ENCODE peak calls at places on chromosomes 5 and 9, in nine cellular contexts. W is breast epithelium, E is cardiac muscle cell, H is IMR-90, G is prostate gland, C is body of pancreas, M is heart left ventricle, O is brain microvascular endothelial cell, U is sigmoid colon. B is an unnamed sample.

GRCh38 chr5:90709323-90710148 is 150.9 kb downstream of the ADGRV1 start:
- DNase-seq in O (peak), G (peak), E (peak), C (peak), W (no peak), M (peak), H (peak), U (no peak), B (peak)

GRCh38 chr5:133391349-133392136 is 220.8 kb downstream of the FSTL4 start:
- DNase-seq in E (no peak), O (no peak), M (no peak), H (no peak), G (no peak), C (no peak), W (no peak), U (no peak), B (peak)

GRCh38 chr5:159106569-159107282 is 7.0 kb upstream of the EBF1 start:
- DNase-seq in O (peak), M (peak), G (no peak), H (peak), C (peak), W (no peak), E (peak), U (peak), B (peak)

GRCh38 chr5:145775893-145776444 is 59.2 kb downstream of the PRELID2 start:
- DNase-seq in O (peak), G (no peak), W (no peak), U (no peak), M (no peak), H (peak), C (no peak), E (no peak), B (no peak)

GRCh38 chr5:133579766-133580165 is 32.6 kb downstream of the FSTL4 start:
- DNase-seq in U (no peak), G (no peak), H (no peak), C (no peak), M (no peak), W (no peak), E (no peak), O (no peak), B (no peak)

GRCh38 chr5:88826959-88827585 is 55.9 kb downstream of the MEF2C start:
- DNase-seq in U (peak), W (no peak), G (no peak), C (no peak), M (peak), O (peak), H (peak), E (peak), B (no peak)

GRCh38 chr5:67214713-67215591 is 18.4 kb upstream of the CD180 start:
- DNase-seq in H (no peak), O (no peak), G (no peak), U (peak), E (no peak), W (peak), M (no peak), C (peak), B (no peak)

GRCh38 chr5:10762178-10762775 is 1.2 kb upstream of the DAP start:
- DNase-seq in C (peak), G (peak), H (no peak), O (no peak), W (no peak), E (peak), M (peak), U (peak), B (peak)

GRCh38 chr5:95773325-95774059 is 42.4 kb downstream of the RHOBTB3 start:
- DNase-seq in C (no peak), M (no peak), W (no peak), G (no peak), O (peak), H (peak), U (no peak), E (no peak), B (no peak)

GRCh38 chr5:78823196-78823595 is 161.9 kb downstream of the ARSB start:
- DNase-seq in C (no peak), M (no peak), E (no peak), U (no peak), W (no peak), H (no peak), G (no peak), O (no peak), B (no peak)

GRCh38 chr9:130461218-130461630 is 16.5 kb downstream of the ASS1 start:
- DNase-seq in W (no peak), O (no peak), C (peak), G (peak), E (peak), H (peak), M (peak), U (peak), B (peak)

GRCh38 chr5:14090755-14091154 is 52.4 kb upstream of the TRIO start:
- DNase-seq in O (no peak), M (no peak), G (no peak), H (no peak), C (no peak), U (no peak), E (no peak), W (no peak), B (no peak)

GRCh38 chr5:142674438-142675210 is 11.3 kb downstream of the FGF1 start:
- DNase-seq in C (no peak), H (peak), E (peak), M (peak), U (no peak), O (peak), W (no peak), G (no peak), B (peak)

GRCh38 chr5:103031607-103032006 is 88.3 kb downstream of the GIN1 start:
- DNase-seq in H (no peak), E (no peak), W (no peak), M (no peak), G (no peak), U (no peak), C (no peak), O (no peak), B (no peak)

GRCh38 chr9:107768224-107768623 is 278.7 kb upstream of the KLF4 start:
- DNase-seq in W (no peak), U (no peak), O (no peak), G (no peak), C (no peak), M (peak), H (no peak), E (no peak), B (peak)

GRCh38 chr5:106121972-106122605 is 1548.6 kb downstream of the EFNA5 start:
- DNase-seq in C (peak), U (no peak), W (peak), O (no peak), G (no peak), E (peak), H (peak), M (no peak), B (peak)

GRCh38 chr9:28120241-28121025 is 547.2 kb upstream of the C9orf72 start:
- DNase-seq in M (no peak), U (no peak), H (no peak), W (no peak), O (no peak), C (no peak), E (no peak), G (no peak), B (no peak)

GRCh38 chr9:133371261-133371711 is 4.6 kb downstream of the SURF4 start:
- DNase-seq in E (no peak), H (no peak), G (no peak), U (no peak), O (peak), W (no peak), M (no peak), C (no peak), B (no peak)

GRCh38 chr5:85484982-85485574 is 1100.4 kb upstream of the EDIL3 start:
- DNase-seq in C (no peak), G (no peak), H (no peak), E (no peak), W (no peak), M (no peak), O (no peak), U (no peak), B (no peak)

GRCh38 chr5:130279386-130279785 is 375.1 kb downstream of the CHSY3 start:
- DNase-seq in W (no peak), O (no peak), H (no peak), G (no peak), E (no peak), C (no peak), U (no peak), M (no peak), B (no peak)

GRCh38 chr5:123448017-123448617 is 24.9 kb upstream of the CEP120 start:
- DNase-seq in U (no peak), H (no peak), E (no peak), O (no peak), G (no peak), M (no peak), W (no peak), C (no peak), B (no peak)

GRCh38 chr9:79577969-79578723 is 6.4 kb downstream of the TLE4 start:
- DNase-seq in E (no peak), G (no peak), O (no peak), M (no peak), C (no peak), U (no peak), H (peak), W (no peak), B (no peak)

GRCh38 chr5:178899289-178899688 is 3.6 kb downstream of the ZFP2 start:
- DNase-seq in M (no peak), E (no peak), U (no peak), C (no peak), G (no peak), W (no peak), O (no peak), H (no peak), B (no peak)

DNA sequence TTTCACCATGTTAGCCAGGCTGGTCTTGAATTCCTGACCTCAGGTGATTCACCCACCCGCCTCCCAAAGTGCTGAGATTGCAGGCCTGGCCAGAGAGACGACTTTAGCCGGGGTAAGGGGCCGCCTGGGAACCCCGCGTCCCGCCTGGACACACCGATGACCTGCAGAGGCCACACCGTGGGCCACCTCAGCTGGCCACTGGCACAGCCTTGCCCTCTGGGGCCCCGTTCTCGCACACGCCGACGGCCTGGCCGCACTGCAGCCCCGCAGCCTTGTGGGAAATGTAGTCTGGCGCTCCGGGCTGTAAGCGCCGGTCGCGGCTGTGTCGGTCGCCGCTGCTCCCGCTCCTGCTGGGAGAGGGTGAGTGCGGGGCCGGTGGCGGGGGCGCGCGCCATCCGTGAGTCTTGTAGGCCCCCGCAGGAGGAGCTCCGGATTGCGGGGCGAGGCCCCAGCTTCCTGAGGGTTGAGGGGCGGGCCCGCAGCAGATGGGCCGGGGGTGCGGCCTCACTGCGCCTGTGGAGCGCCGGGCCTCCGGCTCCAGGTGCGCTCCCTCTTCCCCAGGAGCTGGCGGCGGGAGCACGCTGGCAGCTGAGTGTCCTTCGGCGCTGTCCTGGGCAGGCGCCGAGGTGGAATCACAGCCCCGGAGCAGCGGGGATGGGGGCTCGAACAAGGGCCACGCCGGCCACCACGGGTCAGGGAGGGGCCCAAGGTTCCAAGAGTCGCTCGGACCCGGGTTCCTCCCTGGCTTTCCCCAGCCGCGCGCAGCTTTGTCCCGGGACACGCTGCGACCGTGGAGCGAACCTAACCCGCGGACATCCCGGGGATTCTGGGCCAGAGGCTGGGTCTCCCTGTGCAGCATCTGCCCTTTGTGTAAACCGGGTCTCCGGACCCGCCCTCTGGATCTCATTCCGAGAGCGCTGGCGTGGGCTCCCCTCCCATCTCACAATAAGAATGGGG is at the start of gene ZFP2:
- DNase-seq in O (peak), M (peak), E (peak), H (peak), C (peak), W (peak), U (peak), G (peak), B (peak)
- H3K4me3 ChIP-seq in O (peak), M (peak), E (peak), H (peak), C (peak), W (peak), U (peak), G (peak), B (peak)

GRCh38 chr9:89037325-89037724 is 46.1 kb downstream of the S1PR3 start:
- DNase-seq in G (no peak), C (no peak), M (no peak), H (no peak), W (no peak), O (no peak), E (no peak), U (no peak), B (no peak)

GRCh38 chr9:89036862-89037261 is 45.6 kb downstream of the S1PR3 start:
- DNase-seq in E (no peak), M (no peak), G (no peak), C (no peak), W (no peak), U (no peak), H (no peak), O (no peak), B (no peak)

GRCh38 chr9:89038354-89039091 is 47.3 kb downstream of the S1PR3 start:
- DNase-seq in U (no peak), G (no peak), E (no peak), M (no peak), C (no peak), W (no peak), O (peak), H (peak), B (no peak)

GRCh38 chr9:89039092-89039465 is 47.8 kb downstream of the S1PR3 start:
- DNase-seq in H (no peak), U (no peak), O (no peak), C (no peak), G (no peak), E (no peak), M (no peak), W (no peak), B (no peak)

GRCh38 chr9:89037891-89038290 is 46.6 kb downstream of the S1PR3 start:
- DNase-seq in C (no peak), E (no peak), H (no peak), M (no peak), W (no peak), O (no peak), G (no peak), U (no peak), B (no peak)
- H3K27ac ChIP-seq in C (no peak), E (no peak), H (peak), M (no peak), W (peak), O (no peak), G (no peak), U (no peak), B (no peak)

GRCh38 chr5:141374627-141375026 is 936 bp downstream of the PCDHGA6 start:
- DNase-seq in W (no peak), E (no peak), M (no peak), C (no peak), O (no peak), U (no peak), H (no peak), G (no peak), B (no peak)

GRCh38 chr5:141369994-141370848 is at the start of gene PCDHGB3:
- DNase-seq in U (no peak), G (no peak), W (no peak), C (peak), O (peak), E (no peak), H (peak), M (peak), B (no peak)

GRCh38 chr5:141371572-141372475 is 1.8 kb downstream of the PCDHGB3 start:
- DNase-seq in G (no peak), W (no peak), E (no peak), C (no peak), M (no peak), H (no peak), U (no peak), O (no peak), B (no peak)

DNA sequence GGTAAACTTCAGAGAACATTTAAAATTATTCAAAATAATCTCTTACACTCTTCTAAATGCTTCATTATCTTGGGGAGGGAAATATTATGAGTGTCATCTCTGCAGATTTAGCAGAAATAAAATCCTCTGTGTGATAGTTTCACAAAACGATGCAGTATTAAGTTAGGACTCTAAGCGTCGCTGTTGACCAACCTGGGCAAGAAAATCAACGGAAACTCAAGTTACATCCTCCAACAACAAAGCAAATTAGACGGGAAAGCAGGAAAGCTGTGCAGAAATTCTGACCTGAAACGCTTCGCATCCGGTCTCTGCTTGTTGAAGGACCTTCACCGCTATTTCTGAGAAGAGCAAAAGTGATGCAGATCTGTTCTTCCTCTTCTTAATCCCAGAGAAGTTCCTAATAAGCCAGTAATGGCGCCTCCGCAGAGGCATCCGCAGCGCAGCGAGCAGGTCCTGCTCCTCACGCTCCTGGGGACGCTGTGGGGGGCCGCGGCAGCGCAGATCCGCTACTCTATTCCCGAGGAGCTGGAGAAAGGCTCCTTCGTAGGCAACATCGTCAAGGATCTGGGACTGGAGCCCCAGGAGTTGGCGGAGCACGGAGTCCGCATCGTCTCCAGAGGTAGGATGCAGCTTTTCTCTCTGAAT is at the start of gene PCDHGA6:
- DNase-seq in O (no peak), M (no peak), W (no peak), G (no peak), C (no peak), H (peak), U (no peak), E (no peak), B (no peak)
- TF ChIP-seq CTCF in O (peak), M (peak), W (no peak), G (peak), C (peak), H (peak), U (no peak), E (peak), B (peak)

GRCh38 chr9:974064-974992 is 2.1 kb upstream of the DMRT3 start:
- DNase-seq in U (no peak), H (no peak), G (no peak), E (no peak), M (no peak), C (no peak), O (no peak), W (no peak), B (no peak)
- H3K4me3 ChIP-seq in U (no peak), H (no peak), G (no peak), E (no peak), M (no peak), C (no peak), O (no peak), W (no peak), B (no peak)

GRCh38 chr5:34488984-34489383 is 167.1 kb upstream of the RAI14 start:
- DNase-seq in C (no peak), H (no peak), E (no peak), G (peak), U (no peak), O (no peak), M (no peak), W (no peak), B (no peak)

GRCh38 chr5:34486160-34486765 is 169.9 kb upstream of the RAI14 start:
- DNase-seq in C (peak), G (peak), M (peak), U (peak), W (peak), H (peak), O (peak), E (peak), B (peak)

GRCh38 chr5:34486808-34487201 is 169.3 kb upstream of the RAI14 start:
- DNase-seq in W (no peak), O (no peak), E (no peak), M (no peak), C (no peak), U (no peak), H (no peak), G (no peak), B (no peak)

GRCh38 chr5:34487956-34488355 is 168.2 kb upstream of the RAI14 start:
- DNase-seq in M (no peak), G (no peak), W (no peak), E (no peak), O (no peak), C (no peak), U (no peak), H (no peak), B (no peak)

DNA sequence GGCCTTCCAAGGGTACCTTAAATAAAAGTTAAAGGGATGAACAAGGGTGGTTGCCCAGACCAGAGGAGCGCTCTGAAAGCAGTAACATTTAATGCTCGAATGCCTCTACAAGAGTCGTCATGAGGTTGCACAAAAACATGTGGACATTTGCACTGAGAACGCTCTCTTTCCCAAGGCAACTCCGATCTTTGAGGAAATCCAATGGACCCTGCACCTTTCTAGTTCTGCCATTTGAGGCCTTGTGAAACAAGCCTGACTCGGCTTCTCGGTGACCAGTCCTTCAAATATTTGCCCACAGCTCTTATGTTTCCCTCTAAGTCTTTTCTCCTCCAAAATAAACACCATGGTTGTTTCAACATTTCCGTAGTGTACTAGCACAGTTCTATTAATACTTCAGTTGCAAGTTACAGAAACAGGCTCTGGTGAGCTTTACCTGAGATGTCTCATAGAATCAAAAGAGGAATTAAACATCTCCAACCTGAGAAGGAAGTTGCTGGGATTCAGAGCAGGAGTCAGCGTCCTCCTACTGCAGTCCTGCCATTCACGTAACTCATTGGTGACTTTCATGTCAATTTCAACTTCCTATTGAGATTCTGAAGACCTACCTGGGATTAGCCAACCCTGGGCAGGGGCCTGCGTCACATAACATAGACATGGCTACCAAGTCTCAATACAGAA is 168.8 kb upstream of the RAI14 start:
- DNase-seq in H (peak), E (no peak), G (peak), U (no peak), C (peak), W (no peak), M (no peak), O (peak), B (no peak)
- H3K27ac ChIP-seq in H (peak), E (no peak), G (peak), U (peak), C (peak), W (peak), M (no peak), O (peak), B (no peak)

B was measured in endodermal cell.